ENCODE peak calls at places on chromosomes 13 and 19, in five cellular contexts. H, U, R, L and F are unnamed samples.

GRCh38 chr13:90027409-90027808 is 1320.1 kb upstream of the MIR17HG start:
- DNase-seq in H (no peak), U (no peak), R (no peak), L (no peak), F (no peak)

GRCh38 chr19:22052644-22053013 is 345 bp downstream of the ZNF257 start:
- DNase-seq in H (no peak), U (no peak), R (no peak), L (no peak), F (no peak)

GRCh38 chr19:29605653-29606419 is at the start of gene POP4:
- DNase-seq in H (peak), U (peak), R (peak), L (peak), F (peak)

GRCh38 chr19:30082611-30083010 is 140.6 kb downstream of the URI1 start:
- DNase-seq in H (no peak), U (no peak), R (no peak), L (no peak), F (no peak)

GRCh38 chr19:36939153-36939552 is 23.0 kb downstream of the ZNF568 start:
- DNase-seq in H (no peak), U (no peak), R (no peak), L (no peak), F (no peak)

GRCh38 chr19:49271080-49271753 is 53.8 kb downstream of the SLC6A16 start:
- DNase-seq in H (no peak), U (peak), R (no peak), L (no peak), F (no peak)

GRCh38 chr13:48009298-48009697 is 8.2 kb upstream of the SUCLA2 start:
- DNase-seq in H (no peak), U (peak), R (no peak), L (peak), F (no peak)

GRCh38 chr19:1864480-1865171 is 1.2 kb upstream of the KLF16 start:
- DNase-seq in H (peak), U (peak), R (peak), L (peak), F (peak)

GRCh38 chr19:57708641-57709354 is at the start of gene ZNF154:
- DNase-seq in H (peak), U (peak), R (peak), L (no peak), F (no peak)

GRCh38 chr13:99227331-99227900 is 26.8 kb downstream of the UBAC2 start:
- DNase-seq in H (no peak), U (no peak), R (no peak), L (peak), F (no peak)

GRCh38 chr19:16222806-16223205 is 25.1 kb downstream of the AP1M1 start:
- DNase-seq in H (no peak), U (no peak), R (no peak), L (no peak), F (no peak)

GRCh38 chr13:50587122-50587521 is 256.4 kb downstream of the DLEU7 start:
- DNase-seq in H (no peak), U (no peak), R (no peak), L (no peak), F (no peak)

GRCh38 chr19:30319411-30319810 is 52.8 kb upstream of the ZNF536 start:
- DNase-seq in H (no peak), U (no peak), R (no peak), L (no peak), F (no peak)

GRCh38 chr19:35908977-35909683 is 1.0 kb upstream of the TYROBP start:
- DNase-seq in H (no peak), U (no peak), R (peak), L (no peak), F (no peak)

GRCh38 chr13:106101201-106101600 is 434.3 kb downstream of the EFNB2 start:
- DNase-seq in H (no peak), U (no peak), R (no peak), L (no peak), F (no peak)

GRCh38 chr13:84821261-84821660 is 939.0 kb upstream of the SLITRK1 start:
- DNase-seq in H (no peak), U (no peak), R (no peak), L (peak), F (no peak)

GRCh38 chr13:45783346-45784043 is 68.1 kb downstream of the SIAH3 start:
- DNase-seq in H (no peak), U (no peak), R (no peak), L (no peak), F (no peak)

GRCh38 chr13:99307648-99308339 is 595 bp upstream of the GPR183 start:
- DNase-seq in H (peak), U (peak), R (no peak), L (peak), F (no peak)

GRCh38 chr13:27578121-27579030 is 42.0 kb downstream of the LNX2 start:
- DNase-seq in H (no peak), U (peak), R (no peak), L (peak), F (no peak)

GRCh38 chr19:13463296-13463695 is 43.0 kb downstream of the CACNA1A start:
- DNase-seq in H (no peak), U (peak), R (no peak), L (peak), F (peak)

GRCh38 chr13:97962887-97963286 is 9.4 kb downstream of the IPO5 start:
- DNase-seq in H (no peak), U (no peak), R (no peak), L (no peak), F (no peak)

GRCh38 chr19:46466536-46467199 is 4.7 kb downstream of the PNMA8A start:
- DNase-seq in H (no peak), U (peak), R (no peak), L (peak), F (peak)

GRCh38 chr13:44148159-44148929 is 225.3 kb upstream of the SERP2 start:
- DNase-seq in H (no peak), U (peak), R (no peak), L (peak), F (no peak)

GRCh38 chr13:99431927-99432636 is 69.2 kb upstream of the TM9SF2 start:
- DNase-seq in H (no peak), U (no peak), R (no peak), L (no peak), F (no peak)

GRCh38 chr13:39038569-39038898 is 278 bp downstream of the NHLRC3 start:
- DNase-seq in H (peak), U (no peak), R (no peak), L (peak), F (peak)

GRCh38 chr19:4671182-4671851 is 1.2 kb upstream of the MYDGF start:
- DNase-seq in H (no peak), U (no peak), R (no peak), L (no peak), F (no peak)

GRCh38 chr13:20902438-20903163 is at the start of gene XPO4:
- DNase-seq in H (peak), U (peak), R (peak), L (peak), F (peak)

GRCh38 chr19:13610042-13610691 is 103.9 kb upstream of the CACNA1A start:
- DNase-seq in H (no peak), U (no peak), R (no peak), L (no peak), F (no peak)